ENCODE peak calls at places on chromosomes 12 and 14, in four cellular contexts. One of them, this sample, is unnamed. For H3K27me3 and H3K4me1, the result is how much of the 10 kb centered on the place peaks cover.

GRCh38 chr14:49955013-49955412 is 62.1 kb downstream of the ARF6 start:
- DNase-seq in K562: no peak
- DNase-seq in neural progenitor cell: no peak
- DNase-seq in ascending aorta: no peak
- DNase-seq in this sample: no peak

GRCh38 chr12:47014474-47014873 is 64.9 kb upstream of the PCED1B start:
- DNase-seq in neural progenitor cell: no peak
- DNase-seq in K562: no peak
- DNase-seq in ascending aorta: no peak
- DNase-seq in this sample: no peak

GRCh38 chr14:61609885-61610284 is 85.4 kb upstream of the HIF1A start:
- DNase-seq in K562: no peak
- DNase-seq in ascending aorta: no peak
- DNase-seq in neural progenitor cell: no peak
- DNase-seq in this sample: no peak

GRCh38 chr14:80464531-80465149 is 253.3 kb upstream of the DIO2 start:
- DNase-seq in neural progenitor cell: peak
- DNase-seq in ascending aorta: no peak
- DNase-seq in K562: no peak
- DNase-seq in this sample: no peak

GRCh38 chr12:111868676-111869588 is 26.9 kb downstream of the MAPKAPK5 start:
- DNase-seq in K562: no peak
- DNase-seq in ascending aorta: no peak
- DNase-seq in neural progenitor cell: peak
- DNase-seq in this sample: no peak

GRCh38 chr12:113891737-113892520 is 74.2 kb downstream of the RBM19 start:
- DNase-seq in K562: no peak
- DNase-seq in ascending aorta: no peak
- DNase-seq in neural progenitor cell: no peak
- DNase-seq in this sample: no peak

GRCh38 chr12:128797119-128798118 is 26.3 kb downstream of the SLC15A4 start:
- DNase-seq in neural progenitor cell: peak
- DNase-seq in ascending aorta: peak
- DNase-seq in K562: no peak
- DNase-seq in this sample: no peak

GRCh38 chr12:98449601-98450000 is 65.8 kb upstream of the TMPO start:
- DNase-seq in K562: no peak
- DNase-seq in ascending aorta: no peak
- DNase-seq in neural progenitor cell: no peak
- DNase-seq in this sample: no peak

GRCh38 chr14:21768116-21768874 is 94.7 kb upstream of the OR4E1 start:
- DNase-seq in neural progenitor cell: peak
- DNase-seq in K562: peak
- DNase-seq in ascending aorta: no peak
- DNase-seq in this sample: no peak

GRCh38 chr14:101063121-101063520 is 159.6 kb upstream of the RTL1 start:
- DNase-seq in K562: no peak
- DNase-seq in ascending aorta: no peak
- DNase-seq in neural progenitor cell: no peak
- DNase-seq in this sample: peak
- H3K27me3 ChIP-seq in K562: under half
- H3K27me3 ChIP-seq in ascending aorta: under half
- H3K27me3 ChIP-seq in neural progenitor cell: under half
- H3K27me3 ChIP-seq in this sample: under half

GRCh38 chr14:44463386-44464004 is 43.6 kb downstream of the FSCB start:
- DNase-seq in neural progenitor cell: no peak
- DNase-seq in K562: no peak
- DNase-seq in ascending aorta: no peak
- DNase-seq in this sample: no peak
- H3K4me1 ChIP-seq in neural progenitor cell: under half
- H3K4me1 ChIP-seq in K562: under half
- H3K4me1 ChIP-seq in ascending aorta: under half
- H3K4me1 ChIP-seq in this sample: under half

GRCh38 chr12:117514016-117514415 is 152.6 kb upstream of the NOS1 start:
- DNase-seq in ascending aorta: no peak
- DNase-seq in neural progenitor cell: peak
- DNase-seq in K562: no peak
- DNase-seq in this sample: no peak
- H3K27me3 ChIP-seq in ascending aorta: under half
- H3K27me3 ChIP-seq in neural progenitor cell: under half
- H3K27me3 ChIP-seq in K562: under half
- H3K27me3 ChIP-seq in this sample: under half

GRCh38 chr14:81561084-81561775 is 27.6 kb upstream of the SEL1L start:
- DNase-seq in ascending aorta: no peak
- DNase-seq in K562: no peak
- DNase-seq in neural progenitor cell: no peak
- DNase-seq in this sample: no peak
- H3K4me1 ChIP-seq in ascending aorta: under half
- H3K4me1 ChIP-seq in K562: under half
- H3K4me1 ChIP-seq in neural progenitor cell: under half
- H3K4me1 ChIP-seq in this sample: under half

GRCh38 chr12:130761537-130762318 is 45.6 kb upstream of the RIMBP2 start:
- DNase-seq in ascending aorta: no peak
- DNase-seq in neural progenitor cell: peak
- DNase-seq in K562: peak
- DNase-seq in this sample: peak
- H3K27me3 ChIP-seq in ascending aorta: under half
- H3K27me3 ChIP-seq in neural progenitor cell: under half
- H3K27me3 ChIP-seq in K562: under half
- H3K27me3 ChIP-seq in this sample: under half

This sample was measured in BE2C.